ENCODE peak calls at places on chromosomes 6 and 20, in nine cellular contexts. O is SK-N-SH, F is pancreas, C is spleen, A is hepatocyte, R is aorta, Q is kidney, P is stomach, W is neuronal stem cell. T is an unnamed sample.

GRCh38 chr6:82608777-82609176 is 245.2 kb downstream of the TPBG start:
- DNase-seq in O (no peak), F (no peak), C (no peak), A (no peak), R (no peak), Q (no peak), P (no peak), W (peak; percentile 14), T (no peak)

GRCh38 chr20:53898558-53898931 is 171.8 kb downstream of the BCAS1 start:
- DNase-seq in O (no peak), F (no peak), C (no peak), A (no peak), R (no peak), Q (no peak), P (no peak), W (no peak), T (no peak)

GRCh38 chr20:23419995-23420901 is 1.0 kb downstream of the NAPB start:
- DNase-seq in O (peak; percentile 60), F (peak; percentile 59), C (peak; percentile 91), A (peak; percentile 71), R (peak; percentile 65), Q (peak; percentile 80), P (peak; percentile 89), W (peak; percentile 1), T (peak; percentile 81)

GRCh38 chr6:354631-355280 is 36.8 kb upstream of the IRF4 start:
- DNase-seq in O (no peak), F (no peak), C (peak; percentile 76), A (no peak), R (no peak), Q (no peak), P (no peak), W (no peak), T (peak; percentile 66)

GRCh38 chr20:31822421-31823330 is 3.5 kb downstream of the MYLK2 start:
- DNase-seq in O (peak; percentile 94), F (peak; percentile 85), C (peak; percentile 94), A (peak; percentile 87), R (peak; percentile 87), Q (peak; percentile 88), P (peak; percentile 76), W (peak; percentile 84), T (peak; percentile 91)

GRCh38 chr6:1422290-1422689 is 32.9 kb downstream of the FOXF2 start:
- DNase-seq in O (no peak), F (no peak), C (no peak), A (no peak), R (no peak), Q (no peak), P (no peak), W (no peak), T (no peak)

GRCh38 chr6:161255518-161255917 is 18.3 kb downstream of the AGPAT4 start:
- DNase-seq in O (no peak), F (no peak), C (no peak), A (no peak), R (no peak), Q (no peak), P (no peak), W (no peak), T (no peak)

GRCh38 chr6:118542184-118542952 is 5.7 kb upstream of the PLN start:
- DNase-seq in O (no peak), F (no peak), C (no peak), A (no peak), R (no peak), Q (no peak), P (no peak), W (no peak), T (no peak)

GRCh38 chr20:39829255-39829654 is 859.8 kb downstream of the MAFB start:
- DNase-seq in O (no peak), F (no peak), C (no peak), A (peak; percentile 18), R (no peak), Q (no peak), P (no peak), W (peak; percentile 29), T (no peak)

GRCh38 chr6:157587127-157587729 is 206.2 kb downstream of the ZDHHC14 start:
- DNase-seq in O (no peak), F (no peak), C (no peak), A (no peak), R (no peak), Q (no peak), P (no peak), W (no peak), T (no peak)

GRCh38 chr6:106017454-106017853 is 68.7 kb upstream of the PRDM1 start:
- DNase-seq in O (no peak), F (no peak), C (no peak), A (no peak), R (no peak), Q (no peak), P (no peak), W (no peak), T (no peak)

GRCh38 chr6:3205913-3206312 is 21.5 kb downstream of the TUBB2B start:
- DNase-seq in O (no peak), F (no peak), C (no peak), A (no peak), R (no peak), Q (no peak), P (no peak), W (no peak), T (no peak)

DNA sequence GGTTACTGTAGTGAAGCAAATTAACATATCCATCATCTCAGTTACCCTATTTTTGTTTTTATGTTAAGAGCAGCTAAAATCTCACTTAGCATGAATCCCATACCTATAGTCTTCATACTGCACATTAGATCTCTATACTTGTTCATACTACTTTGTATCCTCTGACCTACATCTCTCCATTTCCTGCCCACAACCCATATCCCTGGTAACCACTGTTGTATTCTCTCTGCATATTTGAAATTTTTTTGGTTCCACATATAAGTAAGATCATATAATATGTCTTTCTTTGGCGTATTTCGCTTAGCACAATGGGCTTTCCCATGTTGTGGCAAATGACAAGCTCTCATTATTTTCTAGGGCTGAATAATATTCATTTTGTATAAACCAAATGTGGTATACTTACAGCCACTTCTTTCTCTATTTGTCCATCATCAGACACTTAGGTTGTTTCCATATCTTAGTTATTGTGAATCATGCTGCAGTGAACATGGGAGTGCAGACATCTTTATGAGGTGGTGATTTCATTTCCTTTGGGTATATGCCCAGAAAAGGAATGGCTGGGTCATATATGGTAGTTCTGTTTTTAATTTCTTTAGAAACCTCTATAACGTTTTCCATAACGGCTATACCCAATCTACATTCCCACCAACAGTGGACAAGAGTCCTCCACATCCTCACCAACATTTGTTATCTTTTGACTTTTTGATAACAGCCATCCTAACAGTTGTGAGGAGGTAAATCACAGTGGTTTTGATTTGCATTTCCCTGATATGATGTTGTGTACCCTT is 39.8 kb downstream of the BACH2 start:
- DNase-seq in O (no peak), F (no peak), C (no peak), A (no peak), R (no peak), Q (no peak), P (no peak), W (no peak), T (no peak)
- H3K27ac ChIP-seq in O (no peak overlapping the region), F (no peak overlapping the region), C (no peak overlapping the region), A (no peak overlapping the region), R (no peak overlapping the region), Q (no peak overlapping the region), P (no peak overlapping the region), W (no peak overlapping the region), T (no peak overlapping the region)

DNA sequence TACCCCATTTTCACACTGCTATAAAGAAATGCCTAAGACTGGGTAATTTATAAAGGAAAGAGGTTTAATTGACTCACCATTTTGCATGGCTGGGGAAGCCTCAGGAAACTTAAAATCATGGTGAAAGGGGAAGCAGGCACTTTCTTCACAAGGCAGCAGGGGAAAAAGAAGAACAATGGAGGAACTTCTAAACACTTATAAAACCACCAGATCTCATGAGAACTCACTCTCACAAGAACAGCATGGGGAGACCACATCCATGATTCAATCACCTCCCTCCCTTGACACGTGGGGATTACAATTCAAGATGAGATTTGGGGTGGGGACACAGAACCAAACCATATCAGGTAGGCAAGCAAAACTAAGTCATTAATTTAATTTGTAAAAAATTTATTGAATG is 343.2 kb downstream of the FRK start:
- DNase-seq in O (no peak), F (no peak), C (no peak), A (no peak), R (no peak), Q (no peak), P (no peak), W (no peak), T (no peak)
- H3K27ac ChIP-seq in O (no peak overlapping the region), F (no peak overlapping the region), C (no peak overlapping the region), A (no peak overlapping the region), R (no peak overlapping the region), Q (no peak overlapping the region), P (no peak overlapping the region), W (no peak overlapping the region), T (no peak overlapping the region)

GRCh38 chr6:95244749-95245148 is 332.6 kb upstream of the MANEA start:
- DNase-seq in O (no peak), F (no peak), C (no peak), A (no peak), R (no peak), Q (no peak), P (no peak), W (no peak), T (no peak)
- H3K27ac ChIP-seq in O (no peak overlapping the region), F (no peak overlapping the region), C (no peak overlapping the region), A (no peak overlapping the region), R (no peak overlapping the region), Q (no peak overlapping the region), P (no peak overlapping the region), W (no peak overlapping the region), T (no peak overlapping the region)

GRCh38 chr6:50846860-50847171 is 28.1 kb downstream of the TFAP2B start:
- DNase-seq in O (no peak), F (no peak), C (no peak), A (no peak), R (no peak), Q (no peak), P (no peak), W (no peak), T (no peak)

GRCh38 chr6:50846109-50846859 is 27.6 kb downstream of the TFAP2B start:
- DNase-seq in O (no peak), F (no peak), C (no peak), A (no peak), R (no peak), Q (no peak), P (no peak), W (no peak), T (no peak)

GRCh38 chr6:50849016-50849748 is 30.5 kb downstream of the TFAP2B start:
- DNase-seq in O (peak; percentile 66), F (no peak), C (no peak), A (no peak), R (no peak), Q (peak; percentile 66), P (no peak), W (no peak), T (no peak)

GRCh38 chr6:50849781-50850180 is 31.1 kb downstream of the TFAP2B start:
- DNase-seq in O (peak; percentile 81), F (no peak), C (no peak), A (no peak), R (no peak), Q (peak; percentile 63), P (no peak), W (no peak), T (no peak)

DNA sequence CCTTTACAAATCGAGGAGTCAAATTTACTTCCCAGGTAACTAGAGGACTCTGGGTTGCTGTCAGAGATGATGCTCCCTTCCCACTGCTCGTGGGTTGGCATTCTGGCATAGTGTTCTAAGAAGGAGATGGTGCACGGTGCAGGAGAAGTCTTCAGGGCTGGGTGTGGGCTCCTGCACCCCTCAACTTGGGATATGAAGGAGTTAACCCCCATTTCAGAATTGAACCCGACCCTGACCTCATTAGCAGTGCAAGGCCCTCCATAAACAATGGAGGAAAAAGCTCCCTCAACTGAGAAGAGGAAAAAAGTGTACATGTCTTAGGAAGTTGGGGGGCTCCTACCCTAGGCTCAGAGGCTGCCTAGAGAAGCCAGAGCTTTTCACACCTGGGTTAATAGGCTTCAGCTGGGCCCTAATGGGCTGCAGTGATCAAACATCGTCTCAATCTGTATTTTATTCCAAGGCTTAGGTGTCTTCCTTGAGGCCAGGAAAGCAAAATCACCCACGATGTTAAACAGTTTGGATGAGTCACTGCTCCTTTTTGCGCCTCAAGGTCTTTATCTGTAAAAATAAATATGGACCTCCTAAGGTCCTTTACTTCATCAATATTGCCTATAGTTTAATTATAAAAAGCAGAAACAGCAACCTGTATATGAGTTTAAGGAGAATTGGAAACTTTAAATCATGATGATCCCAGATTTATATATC is 29.4 kb downstream of the TFAP2B start:
- DNase-seq in O (no peak), F (no peak), C (no peak), A (no peak), R (no peak), Q (no peak), P (no peak), W (no peak), T (no peak)
- H3K27ac ChIP-seq in O (peak overlapping the region; percentile 93), F (no peak overlapping the region), C (no peak overlapping the region), A (no peak overlapping the region), R (no peak overlapping the region), Q (no peak overlapping the region), P (no peak overlapping the region), W (no peak overlapping the region), T (no peak overlapping the region)

T was measured in upper lobe of right lung.